ENCODE peak calls at places on chromosomes 12 and 14, in four cellular contexts. N is hepatic stellate cell, W is suprapubic skin, B is ecto neural progenitor cell. C is an unnamed sample.

GRCh38 chr14:65156568-65157366 is 54.5 kb upstream of the MAX start:
- DNase-seq in N (peak), W (no peak), B (no peak), C (peak)

GRCh38 chr12:46585854-46586621 is 213.5 kb upstream of the SLC38A2 start:
- DNase-seq in N (peak), W (no peak), B (peak), C (peak)

GRCh38 chr14:58298880-58299664 is 717 bp downstream of the ARID4A start:
- DNase-seq in N (peak), W (no peak), B (peak), C (peak)

GRCh38 chr12:95674088-95674595 is 116.4 kb downstream of the NTN4 start:
- DNase-seq in N (no peak), W (no peak), B (no peak), C (no peak)

GRCh38 chr14:50013198-50013918 is 103.0 kb downstream of the VCPKMT start:
- DNase-seq in N (no peak), W (no peak), B (no peak), C (peak)

GRCh38 chr12:5776091-5776490 is 169.0 kb downstream of the ANO2 start:
- DNase-seq in N (no peak), W (no peak), B (no peak), C (no peak)

GRCh38 chr14:49497725-49498348 is 88.3 kb downstream of the RPS29 start:
- DNase-seq in N (peak), W (no peak), B (no peak), C (no peak)

GRCh38 chr12:77070382-77071294 is 5.3 kb upstream of the E2F7 start:
- DNase-seq in N (no peak), W (no peak), B (no peak), C (no peak)

GRCh38 chr14:101781240-101782061 is 19.9 kb downstream of the PPP2R5C start:
- DNase-seq in N (no peak), W (no peak), B (peak), C (no peak)

GRCh38 chr12:47686645-47687240 is 19.1 kb downstream of the RPAP3 start:
- DNase-seq in N (peak), W (no peak), B (no peak), C (no peak)

GRCh38 chr14:69553221-69553620 is 21.4 kb downstream of the CCDC177 start:
- DNase-seq in N (no peak), W (no peak), B (no peak), C (no peak)

GRCh38 chr14:21191809-21192446 is 36.1 kb upstream of the OR5AU1 start:
- DNase-seq in N (peak), W (peak), B (peak), C (peak)

GRCh38 chr12:49821375-49822287 is 6.6 kb downstream of the NCKAP5L start:
- DNase-seq in N (no peak), W (no peak), B (no peak), C (peak)

GRCh38 chr14:30209136-30209535 is 281.5 kb upstream of the PRKD1 start:
- DNase-seq in N (no peak), W (no peak), B (no peak), C (no peak)

GRCh38 chr12:8681129-8681902 is 16.5 kb upstream of the RIMKLB start:
- DNase-seq in N (peak), W (no peak), B (no peak), C (peak)

GRCh38 chr12:117026343-117026742 is 72.9 kb downstream of the TESC start:
- DNase-seq in N (no peak), W (no peak), B (no peak), C (no peak)

GRCh38 chr14:105533391-105533790 is 7.0 kb downstream of the TMEM121 start:
- DNase-seq in N (no peak), W (no peak), B (no peak), C (no peak)

GRCh38 chr12:92290016-92290685 is 144.5 kb upstream of the BTG1 start:
- DNase-seq in N (peak), W (no peak), B (no peak), C (no peak)

GRCh38 chr14:74804219-74804825 is 41.2 kb downstream of the YLPM1 start:
- DNase-seq in N (peak), W (no peak), B (no peak), C (no peak)

GRCh38 chr12:53999596-54000104 is 311 bp upstream of the HOXC9 start:
- DNase-seq in N (peak), W (no peak), B (no peak), C (peak)

C was measured in islet precursor cell.